ENCODE peak calls at places on chromosomes 13 and 19, in six cellular contexts. One of them, this sample, is unnamed.

GRCh38 chr19:46979103-46979769 is 40.4 kb upstream of the NPAS1 start:
- DNase-seq in CD8-positive, alpha-beta T cell: no peak
- DNase-seq in pancreas: no peak
- DNase-seq in spleen: no peak
- DNase-seq in prostate gland: peak
- DNase-seq in GM23338: no peak
- DNase-seq in this sample: no peak

GRCh38 chr19:58385313-58386165 is 1.5 kb upstream of the RPS5 start:
- DNase-seq in pancreas: peak
- DNase-seq in CD8-positive, alpha-beta T cell: no peak
- DNase-seq in GM23338: no peak
- DNase-seq in spleen: peak
- DNase-seq in prostate gland: no peak
- DNase-seq in this sample: no peak

GRCh38 chr13:58882556-58882955 is 1251.0 kb downstream of the PCDH17 start:
- DNase-seq in prostate gland: no peak
- DNase-seq in spleen: no peak
- DNase-seq in GM23338: no peak
- DNase-seq in CD8-positive, alpha-beta T cell: no peak
- DNase-seq in pancreas: no peak
- DNase-seq in this sample: no peak

GRCh38 chr13:26584713-26585112 is 27.2 kb downstream of the WASF3 start:
- DNase-seq in prostate gland: no peak
- DNase-seq in spleen: no peak
- DNase-seq in CD8-positive, alpha-beta T cell: no peak
- DNase-seq in GM23338: no peak
- DNase-seq in pancreas: no peak
- DNase-seq in this sample: no peak

GRCh38 chr13:27374650-27375049 is 49.8 kb upstream of the GTF3A start:
- DNase-seq in spleen: no peak
- DNase-seq in pancreas: no peak
- DNase-seq in prostate gland: peak
- DNase-seq in CD8-positive, alpha-beta T cell: peak
- DNase-seq in GM23338: peak
- DNase-seq in this sample: peak

GRCh38 chr19:33464010-33464732 is 57.4 kb downstream of the PEPD start:
- DNase-seq in prostate gland: no peak
- DNase-seq in GM23338: no peak
- DNase-seq in CD8-positive, alpha-beta T cell: no peak
- DNase-seq in spleen: peak
- DNase-seq in pancreas: no peak
- DNase-seq in this sample: no peak

GRCh38 chr19:2634960-2635359 is 67.5 kb downstream of the GNG7 start:
- DNase-seq in CD8-positive, alpha-beta T cell: no peak
- DNase-seq in spleen: peak
- DNase-seq in pancreas: no peak
- DNase-seq in GM23338: no peak
- DNase-seq in prostate gland: no peak
- DNase-seq in this sample: no peak

GRCh38 chr13:36918246-36919060 is 1.6 kb downstream of the SMAD9 start:
- DNase-seq in CD8-positive, alpha-beta T cell: no peak
- DNase-seq in pancreas: no peak
- DNase-seq in spleen: no peak
- DNase-seq in prostate gland: no peak
- DNase-seq in GM23338: peak
- DNase-seq in this sample: no peak

GRCh38 chr19:11279505-11280236 is 16.3 kb upstream of the TSPAN16 start:
- DNase-seq in CD8-positive, alpha-beta T cell: peak
- DNase-seq in pancreas: no peak
- DNase-seq in prostate gland: no peak
- DNase-seq in spleen: no peak
- DNase-seq in GM23338: no peak
- DNase-seq in this sample: no peak

GRCh38 chr13:112893570-112894422 is 75.2 kb upstream of the MCF2L start:
- DNase-seq in prostate gland: no peak
- DNase-seq in spleen: peak
- DNase-seq in CD8-positive, alpha-beta T cell: no peak
- DNase-seq in GM23338: peak
- DNase-seq in pancreas: peak
- DNase-seq in this sample: no peak

GRCh38 chr13:39876258-39876657 is 220.8 kb downstream of the COG6 start:
- DNase-seq in pancreas: no peak
- DNase-seq in GM23338: no peak
- DNase-seq in prostate gland: no peak
- DNase-seq in CD8-positive, alpha-beta T cell: no peak
- DNase-seq in spleen: no peak
- DNase-seq in this sample: peak

GRCh38 chr13:45328661-45329105 is 12.3 kb downstream of the TPT1 start:
- DNase-seq in GM23338: no peak
- DNase-seq in pancreas: no peak
- DNase-seq in spleen: no peak
- DNase-seq in prostate gland: no peak
- DNase-seq in CD8-positive, alpha-beta T cell: no peak
- DNase-seq in this sample: no peak

GRCh38 chr13:98752111-98752941 is at the start of gene SLC15A1:
- DNase-seq in spleen: no peak
- DNase-seq in prostate gland: no peak
- DNase-seq in pancreas: peak
- DNase-seq in CD8-positive, alpha-beta T cell: no peak
- DNase-seq in GM23338: peak
- DNase-seq in this sample: no peak

DNA sequence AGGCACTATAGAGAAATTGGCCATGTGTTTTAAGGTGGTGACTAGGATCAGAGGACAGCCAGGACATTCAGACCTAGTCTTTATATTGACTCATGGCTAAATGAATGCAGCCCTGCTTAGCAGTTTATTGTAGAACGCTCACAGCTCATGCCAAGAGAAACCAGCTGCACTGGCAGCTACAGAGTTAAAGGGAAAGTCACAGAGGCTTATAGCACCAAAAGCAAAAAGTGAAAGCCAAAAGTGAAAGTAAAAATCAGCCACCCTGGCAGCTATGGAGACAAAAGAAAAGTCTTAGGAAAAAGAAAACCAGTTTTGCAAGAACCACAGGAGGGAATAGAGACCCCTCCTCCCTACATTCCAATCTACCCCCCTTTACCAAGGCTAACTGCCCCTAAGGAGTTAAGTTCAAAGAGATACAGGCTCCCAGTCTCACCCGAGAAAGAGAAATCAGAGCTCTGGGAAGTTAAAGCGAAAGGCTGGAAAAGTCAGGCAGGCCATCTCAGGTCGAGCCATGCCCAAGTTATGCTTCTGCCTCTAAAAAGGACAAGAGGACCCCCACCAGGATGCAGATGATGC is 99.0 kb downstream of the ZNF429 start:
- DNase-seq in spleen: no peak
- DNase-seq in CD8-positive, alpha-beta T cell: no peak
- DNase-seq in prostate gland: no peak
- DNase-seq in GM23338: peak
- DNase-seq in pancreas: no peak
- DNase-seq in this sample: no peak
- H3K27ac ChIP-seq in spleen: peak
- H3K27ac ChIP-seq in CD8-positive, alpha-beta T cell: peak
- H3K27ac ChIP-seq in prostate gland: peak
- H3K27ac ChIP-seq in GM23338: peak
- H3K27ac ChIP-seq in pancreas: peak
- H3K27ac ChIP-seq in this sample: no peak

DNA sequence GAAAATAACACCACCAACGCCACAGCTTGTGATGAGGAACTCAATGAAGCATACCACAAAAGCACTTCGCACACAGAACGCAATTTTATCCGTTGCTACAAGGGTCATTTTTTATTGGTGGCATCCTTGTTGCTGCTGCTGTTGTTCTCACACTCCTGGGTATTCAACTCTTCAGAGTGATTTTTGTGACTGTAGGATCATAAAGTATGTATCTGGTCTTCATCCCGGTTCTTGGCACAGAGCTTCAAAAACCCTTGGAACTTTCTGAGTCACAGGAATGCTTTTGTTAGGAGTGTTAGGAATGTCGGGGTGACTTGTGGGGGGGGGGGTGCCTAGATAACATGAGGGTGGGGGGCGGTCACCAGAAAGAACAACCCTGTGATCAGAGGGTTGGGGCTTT is 108.4 kb downstream of the ZNF557 start:
- DNase-seq in prostate gland: no peak
- DNase-seq in CD8-positive, alpha-beta T cell: no peak
- DNase-seq in spleen: no peak
- DNase-seq in pancreas: no peak
- DNase-seq in GM23338: no peak
- DNase-seq in this sample: no peak
- H3K27ac ChIP-seq in prostate gland: no peak
- H3K27ac ChIP-seq in CD8-positive, alpha-beta T cell: no peak
- H3K27ac ChIP-seq in spleen: no peak
- H3K27ac ChIP-seq in pancreas: peak
- H3K27ac ChIP-seq in GM23338: no peak
- H3K27ac ChIP-seq in this sample: no peak

GRCh38 chr19:54203151-54203611 is 2.5 kb downstream of the RPS9 start:
- DNase-seq in pancreas: peak
- DNase-seq in prostate gland: no peak
- DNase-seq in CD8-positive, alpha-beta T cell: no peak
- DNase-seq in spleen: peak
- DNase-seq in GM23338: no peak
- DNase-seq in this sample: no peak
- H3K27ac ChIP-seq in pancreas: peak
- H3K27ac ChIP-seq in prostate gland: no peak
- H3K27ac ChIP-seq in CD8-positive, alpha-beta T cell: no peak
- H3K27ac ChIP-seq in spleen: peak
- H3K27ac ChIP-seq in GM23338: peak
- H3K27ac ChIP-seq in this sample: peak

DNA sequence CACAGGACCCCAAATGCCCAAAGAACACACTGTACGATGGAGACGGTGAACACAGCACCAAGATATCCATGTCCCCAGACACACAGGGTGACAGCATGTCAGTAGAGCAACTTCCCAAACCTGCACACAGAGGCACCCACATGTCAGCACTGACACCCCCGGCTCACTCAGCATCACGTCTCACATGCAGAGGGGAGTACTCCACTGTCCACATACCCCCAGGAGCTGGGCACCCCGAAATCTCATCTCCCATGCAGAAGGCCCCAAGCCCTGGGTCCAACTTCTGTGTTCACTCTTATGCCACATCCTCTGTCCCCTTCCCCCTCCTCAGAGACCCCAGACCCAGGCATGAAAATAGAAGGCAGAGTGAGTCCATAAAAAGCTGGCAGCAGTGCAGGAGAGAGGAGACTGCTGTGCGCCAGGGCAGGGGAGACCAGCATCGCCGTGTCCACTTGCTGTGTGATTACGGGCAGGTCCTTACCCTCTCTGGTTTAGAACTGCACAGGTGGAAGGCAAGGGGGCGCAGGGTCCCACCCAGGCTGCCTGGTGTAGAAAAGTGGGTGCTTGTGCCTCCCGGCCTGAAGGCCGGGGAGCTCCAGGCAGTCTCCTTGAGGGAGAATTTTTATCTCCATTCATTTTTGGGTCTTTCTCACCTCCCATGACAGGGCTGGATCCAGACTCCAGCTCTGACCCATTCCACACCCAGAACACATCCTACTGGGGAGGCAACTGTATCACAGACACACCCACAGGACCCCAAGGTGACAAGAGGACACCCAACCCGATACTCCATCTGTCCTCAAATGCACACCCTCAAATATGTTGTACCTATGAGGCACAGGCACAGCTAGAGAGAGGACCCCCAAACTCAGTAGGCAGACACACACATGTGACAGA is 17.0 kb downstream of the ERFL start:
- DNase-seq in prostate gland: no peak
- DNase-seq in CD8-positive, alpha-beta T cell: no peak
- DNase-seq in pancreas: no peak
- DNase-seq in GM23338: no peak
- DNase-seq in spleen: no peak
- DNase-seq in this sample: no peak
- H3K27ac ChIP-seq in prostate gland: no peak
- H3K27ac ChIP-seq in CD8-positive, alpha-beta T cell: no peak
- H3K27ac ChIP-seq in pancreas: no peak
- H3K27ac ChIP-seq in GM23338: no peak
- H3K27ac ChIP-seq in spleen: no peak
- H3K27ac ChIP-seq in this sample: no peak

GRCh38 chr13:89029062-89029461 is 1357.9 kb downstream of the SLITRK5 start:
- DNase-seq in prostate gland: no peak
- DNase-seq in pancreas: no peak
- DNase-seq in GM23338: no peak
- DNase-seq in spleen: no peak
- DNase-seq in CD8-positive, alpha-beta T cell: no peak
- DNase-seq in this sample: no peak
- H3K27ac ChIP-seq in prostate gland: no peak
- H3K27ac ChIP-seq in pancreas: no peak
- H3K27ac ChIP-seq in GM23338: no peak
- H3K27ac ChIP-seq in spleen: no peak
- H3K27ac ChIP-seq in CD8-positive, alpha-beta T cell: no peak
- H3K27ac ChIP-seq in this sample: no peak

GRCh38 chr19:3698386-3698950 is 1.8 kb downstream of the PIP5K1C start:
- DNase-seq in CD8-positive, alpha-beta T cell: no peak
- DNase-seq in spleen: no peak
- DNase-seq in pancreas: no peak
- DNase-seq in GM23338: no peak
- DNase-seq in prostate gland: no peak
- DNase-seq in this sample: no peak
- H3K27ac ChIP-seq in CD8-positive, alpha-beta T cell: no peak
- H3K27ac ChIP-seq in spleen: peak
- H3K27ac ChIP-seq in pancreas: no peak
- H3K27ac ChIP-seq in GM23338: no peak
- H3K27ac ChIP-seq in prostate gland: peak
- H3K27ac ChIP-seq in this sample: no peak

GRCh38 chr13:111397202-111397880 is 76.9 kb downstream of the TEX29 start:
- DNase-seq in prostate gland: no peak
- DNase-seq in pancreas: no peak
- DNase-seq in spleen: peak
- DNase-seq in CD8-positive, alpha-beta T cell: no peak
- DNase-seq in GM23338: no peak
- DNase-seq in this sample: no peak

GRCh38 chr13:111396457-111396856 is 76.0 kb downstream of the TEX29 start:
- DNase-seq in pancreas: no peak
- DNase-seq in spleen: peak
- DNase-seq in prostate gland: no peak
- DNase-seq in CD8-positive, alpha-beta T cell: no peak
- DNase-seq in GM23338: no peak
- DNase-seq in this sample: no peak

GRCh38 chr13:111399334-111399733 is 78.9 kb downstream of the TEX29 start:
- DNase-seq in pancreas: no peak
- DNase-seq in spleen: peak
- DNase-seq in CD8-positive, alpha-beta T cell: no peak
- DNase-seq in GM23338: no peak
- DNase-seq in prostate gland: no peak
- DNase-seq in this sample: no peak

GRCh38 chr13:111398715-111399299 is 78.4 kb downstream of the TEX29 start:
- DNase-seq in CD8-positive, alpha-beta T cell: no peak
- DNase-seq in pancreas: no peak
- DNase-seq in GM23338: no peak
- DNase-seq in prostate gland: no peak
- DNase-seq in spleen: peak
- DNase-seq in this sample: no peak

DNA sequence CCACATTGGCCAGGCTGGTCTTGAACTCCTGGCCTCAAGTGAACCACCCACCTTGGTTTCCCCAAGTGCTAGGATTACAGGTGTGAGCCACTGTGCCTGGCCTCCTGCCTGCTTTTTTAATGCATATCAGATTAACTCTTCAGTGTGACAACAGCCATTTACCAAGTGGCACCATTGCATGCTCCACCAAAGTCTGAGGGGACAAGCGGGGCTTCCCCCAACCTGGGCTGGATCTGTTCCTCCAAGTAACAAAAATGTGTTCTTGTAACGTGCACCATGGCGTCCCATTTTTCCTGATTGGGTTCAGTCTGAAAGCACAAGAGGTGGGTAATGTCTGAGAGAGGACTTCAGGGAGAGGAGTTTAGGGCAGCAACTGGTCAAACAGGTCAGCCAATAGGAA is 77.8 kb downstream of the TEX29 start:
- DNase-seq in GM23338: no peak
- DNase-seq in CD8-positive, alpha-beta T cell: no peak
- DNase-seq in pancreas: no peak
- DNase-seq in prostate gland: no peak
- DNase-seq in spleen: peak
- DNase-seq in this sample: no peak
- H3K27ac ChIP-seq in GM23338: no peak
- H3K27ac ChIP-seq in CD8-positive, alpha-beta T cell: no peak
- H3K27ac ChIP-seq in pancreas: no peak
- H3K27ac ChIP-seq in prostate gland: no peak
- H3K27ac ChIP-seq in spleen: no peak
- H3K27ac ChIP-seq in this sample: no peak

This sample was measured in epithelial cell of prostate.